ENCODE peak calls at places on chromosomes 3 and 15, in nine cellular contexts. One of them, this sample, is unnamed.

GRCh38 chr3:78402720-78403119 is 1362.8 kb downstream of the ROBO2 start:
- DNase-seq in breast epithelium: no peak
- DNase-seq in tibial nerve: no peak
- DNase-seq in Peyer's patch: no peak
- DNase-seq in tibial artery: no peak
- DNase-seq in A673: no peak
- DNase-seq in esophagus muscularis mucosa: no peak
- DNase-seq in endodermal cell: no peak
- DNase-seq in left lung: no peak
- DNase-seq in this sample: no peak

GRCh38 chr3:97278506-97278905 is 464.1 kb downstream of the EPHA6 start:
- DNase-seq in endodermal cell: no peak
- DNase-seq in tibial artery: no peak
- DNase-seq in tibial nerve: no peak
- DNase-seq in breast epithelium: no peak
- DNase-seq in Peyer's patch: no peak
- DNase-seq in esophagus muscularis mucosa: no peak
- DNase-seq in left lung: no peak
- DNase-seq in A673: no peak
- DNase-seq in this sample: no peak

GRCh38 chr3:99425930-99426329 is 212.5 kb upstream of the COL8A1 start:
- DNase-seq in Peyer's patch: no peak
- DNase-seq in tibial artery: no peak
- DNase-seq in esophagus muscularis mucosa: no peak
- DNase-seq in breast epithelium: no peak
- DNase-seq in left lung: no peak
- DNase-seq in endodermal cell: no peak
- DNase-seq in tibial nerve: no peak
- DNase-seq in A673: no peak
- DNase-seq in this sample: no peak

GRCh38 chr3:169668081-169668956 is 4.8 kb upstream of the MECOM start:
- DNase-seq in esophagus muscularis mucosa: no peak
- DNase-seq in breast epithelium: no peak
- DNase-seq in Peyer's patch: peak; percentile 47
- DNase-seq in tibial artery: no peak
- DNase-seq in A673: peak; percentile 24
- DNase-seq in endodermal cell: peak; percentile 80
- DNase-seq in left lung: peak; percentile 40
- DNase-seq in tibial nerve: no peak
- DNase-seq in this sample: no peak

GRCh38 chr15:70259030-70259424 is 161.3 kb upstream of the TLE3 start:
- DNase-seq in endodermal cell: no peak
- DNase-seq in tibial nerve: peak; percentile 42
- DNase-seq in breast epithelium: peak; percentile 75
- DNase-seq in A673: peak; percentile 37
- DNase-seq in tibial artery: peak; percentile 81
- DNase-seq in left lung: peak; percentile 88
- DNase-seq in esophagus muscularis mucosa: peak; percentile 94
- DNase-seq in Peyer's patch: peak; percentile 87
- DNase-seq in this sample: peak; percentile 49

GRCh38 chr3:75886971-75887526 is 101.7 kb upstream of the ZNF717 start:
- DNase-seq in tibial artery: no peak
- DNase-seq in esophagus muscularis mucosa: no peak
- DNase-seq in left lung: no peak
- DNase-seq in A673: no peak
- DNase-seq in tibial nerve: no peak
- DNase-seq in Peyer's patch: no peak
- DNase-seq in endodermal cell: no peak
- DNase-seq in breast epithelium: no peak
- DNase-seq in this sample: no peak

GRCh38 chr3:124860599-124860998 is 26.6 kb downstream of the ITGB5 start:
- DNase-seq in A673: no peak
- DNase-seq in esophagus muscularis mucosa: no peak
- DNase-seq in left lung: peak; percentile 59
- DNase-seq in endodermal cell: no peak
- DNase-seq in tibial nerve: no peak
- DNase-seq in Peyer's patch: peak; percentile 66
- DNase-seq in tibial artery: peak; percentile 89
- DNase-seq in breast epithelium: peak; percentile 70
- DNase-seq in this sample: peak; percentile 96

GRCh38 chr15:50810128-50810527 is 44.6 kb upstream of the SPPL2A start:
- DNase-seq in breast epithelium: no peak
- DNase-seq in tibial nerve: no peak
- DNase-seq in Peyer's patch: no peak
- DNase-seq in left lung: no peak
- DNase-seq in endodermal cell: no peak
- DNase-seq in esophagus muscularis mucosa: no peak
- DNase-seq in A673: no peak
- DNase-seq in tibial artery: no peak
- DNase-seq in this sample: no peak

GRCh38 chr3:161069441-161070251 is 35.5 kb downstream of the B3GALNT1 start:
- DNase-seq in esophagus muscularis mucosa: no peak
- DNase-seq in left lung: no peak
- DNase-seq in tibial nerve: no peak
- DNase-seq in tibial artery: peak; percentile 31
- DNase-seq in Peyer's patch: no peak
- DNase-seq in endodermal cell: no peak
- DNase-seq in A673: no peak
- DNase-seq in breast epithelium: no peak
- DNase-seq in this sample: peak; percentile 16

GRCh38 chr3:198080521-198081384 is 120.7 kb downstream of the LMLN start:
- DNase-seq in esophagus muscularis mucosa: no peak
- DNase-seq in tibial artery: peak; percentile 37
- DNase-seq in Peyer's patch: peak; percentile 85
- DNase-seq in left lung: peak; percentile 73
- DNase-seq in endodermal cell: peak; percentile 95
- DNase-seq in tibial nerve: no peak
- DNase-seq in A673: peak; percentile 86
- DNase-seq in breast epithelium: peak; percentile 21
- DNase-seq in this sample: peak; percentile 62

GRCh38 chr3:13474776-13475303 is 5.3 kb upstream of the HDAC11 start:
- DNase-seq in endodermal cell: no peak
- DNase-seq in tibial nerve: no peak
- DNase-seq in Peyer's patch: no peak
- DNase-seq in breast epithelium: no peak
- DNase-seq in tibial artery: no peak
- DNase-seq in left lung: no peak
- DNase-seq in A673: no peak
- DNase-seq in esophagus muscularis mucosa: no peak
- DNase-seq in this sample: no peak

GRCh38 chr3:41202834-41203345 is 3.6 kb downstream of the CTNNB1 start:
- DNase-seq in left lung: no peak
- DNase-seq in Peyer's patch: no peak
- DNase-seq in tibial artery: no peak
- DNase-seq in breast epithelium: no peak
- DNase-seq in A673: peak; percentile 47
- DNase-seq in endodermal cell: no peak
- DNase-seq in tibial nerve: no peak
- DNase-seq in esophagus muscularis mucosa: no peak
- DNase-seq in this sample: no peak

GRCh38 chr3:142445816-142446254 is 2.0 kb downstream of the XRN1 start:
- DNase-seq in esophagus muscularis mucosa: no peak
- DNase-seq in tibial nerve: no peak
- DNase-seq in left lung: no peak
- DNase-seq in A673: no peak
- DNase-seq in endodermal cell: no peak
- DNase-seq in Peyer's patch: peak; percentile 56
- DNase-seq in breast epithelium: no peak
- DNase-seq in tibial artery: no peak
- DNase-seq in this sample: no peak

GRCh38 chr15:40449275-40449674 is 8.5 kb downstream of the BAHD1 start:
- DNase-seq in left lung: no peak
- DNase-seq in esophagus muscularis mucosa: no peak
- DNase-seq in breast epithelium: no peak
- DNase-seq in Peyer's patch: no peak
- DNase-seq in tibial nerve: no peak
- DNase-seq in tibial artery: no peak
- DNase-seq in endodermal cell: no peak
- DNase-seq in A673: no peak
- DNase-seq in this sample: no peak

GRCh38 chr15:83398591-83398990 is 48.5 kb upstream of the SH3GL3 start:
- DNase-seq in tibial artery: no peak
- DNase-seq in left lung: no peak
- DNase-seq in breast epithelium: no peak
- DNase-seq in esophagus muscularis mucosa: no peak
- DNase-seq in Peyer's patch: no peak
- DNase-seq in tibial nerve: no peak
- DNase-seq in endodermal cell: no peak
- DNase-seq in A673: peak; percentile 11
- DNase-seq in this sample: no peak

GRCh38 chr3:31981206-31982181 is at the start of the genes OSBPL10 and ZNF860:
- DNase-seq in endodermal cell: peak; percentile 91
- DNase-seq in esophagus muscularis mucosa: peak; percentile 94
- DNase-seq in tibial nerve: peak; percentile 76
- DNase-seq in Peyer's patch: peak; percentile 92
- DNase-seq in tibial artery: peak; percentile 92
- DNase-seq in breast epithelium: peak; percentile 77
- DNase-seq in left lung: peak; percentile 92
- DNase-seq in A673: peak; percentile 58
- DNase-seq in this sample: peak; percentile 95

GRCh38 chr3:115146418-115147328 is at the start of gene ZBTB20:
- DNase-seq in Peyer's patch: peak; percentile 81
- DNase-seq in A673: peak; percentile 80
- DNase-seq in tibial nerve: peak; percentile 16
- DNase-seq in esophagus muscularis mucosa: peak; percentile 94
- DNase-seq in endodermal cell: peak; percentile 87
- DNase-seq in breast epithelium: peak; percentile 65
- DNase-seq in left lung: peak; percentile 76
- DNase-seq in tibial artery: peak; percentile 51
- DNase-seq in this sample: peak; percentile 83

GRCh38 chr3:56748663-56749231 is 53.0 kb downstream of the ARHGEF3 start:
- DNase-seq in left lung: no peak
- DNase-seq in tibial artery: no peak
- DNase-seq in Peyer's patch: no peak
- DNase-seq in breast epithelium: no peak
- DNase-seq in esophagus muscularis mucosa: no peak
- DNase-seq in tibial nerve: no peak
- DNase-seq in endodermal cell: no peak
- DNase-seq in A673: no peak
- DNase-seq in this sample: no peak

GRCh38 chr3:56744016-56744415 is 57.7 kb downstream of the ARHGEF3 start:
- DNase-seq in endodermal cell: no peak
- DNase-seq in tibial nerve: no peak
- DNase-seq in A673: no peak
- DNase-seq in breast epithelium: no peak
- DNase-seq in esophagus muscularis mucosa: no peak
- DNase-seq in Peyer's patch: no peak
- DNase-seq in left lung: no peak
- DNase-seq in tibial artery: no peak
- DNase-seq in this sample: no peak

GRCh38 chr3:56751056-56751455 is 50.7 kb downstream of the ARHGEF3 start:
- DNase-seq in left lung: no peak
- DNase-seq in Peyer's patch: no peak
- DNase-seq in breast epithelium: no peak
- DNase-seq in esophagus muscularis mucosa: no peak
- DNase-seq in endodermal cell: no peak
- DNase-seq in tibial nerve: no peak
- DNase-seq in A673: no peak
- DNase-seq in tibial artery: no peak
- DNase-seq in this sample: no peak

DNA sequence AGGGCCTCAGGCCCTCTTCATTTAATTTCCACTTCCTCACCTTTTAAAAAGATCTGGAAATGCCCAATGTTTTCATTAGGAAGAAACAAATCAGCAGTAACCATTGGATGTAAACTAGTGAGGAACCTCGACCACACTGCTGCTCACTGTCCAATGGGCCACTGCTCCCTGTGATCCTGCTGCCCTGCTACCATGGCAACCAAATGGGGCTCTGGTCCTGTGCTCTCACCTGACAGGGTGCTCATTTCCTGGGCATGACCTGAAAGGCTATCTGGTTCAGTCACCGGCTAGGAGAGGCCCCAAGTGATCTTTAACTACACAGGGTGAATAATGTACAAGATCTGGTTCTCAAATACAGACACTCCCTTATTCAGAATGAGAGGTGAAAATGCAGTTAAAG is 54.6 kb downstream of the ARHGEF3 start:
- DNase-seq in A673: no peak
- DNase-seq in tibial nerve: no peak
- DNase-seq in tibial artery: no peak
- DNase-seq in breast epithelium: no peak
- DNase-seq in esophagus muscularis mucosa: no peak
- DNase-seq in Peyer's patch: no peak
- DNase-seq in left lung: no peak
- DNase-seq in endodermal cell: no peak
- DNase-seq in this sample: no peak
- H3K36me3 ChIP-seq in A673: no peaks in the 10 kb centered on the region
- H3K36me3 ChIP-seq in tibial nerve: no peaks in the 10 kb centered on the region
- H3K36me3 ChIP-seq in tibial artery: no peaks in the 10 kb centered on the region
- H3K36me3 ChIP-seq in breast epithelium: no peaks in the 10 kb centered on the region
- H3K36me3 ChIP-seq in esophagus muscularis mucosa: peaks cover 20% of the 10 kb centered on the region
- H3K36me3 ChIP-seq in Peyer's patch: no peaks in the 10 kb centered on the region
- H3K36me3 ChIP-seq in left lung: peaks cover 65% of the 10 kb centered on the region
- H3K36me3 ChIP-seq in endodermal cell: peaks cover 52% of the 10 kb centered on the region
- H3K36me3 ChIP-seq in this sample: peaks cover 55% of the 10 kb centered on the region

DNA sequence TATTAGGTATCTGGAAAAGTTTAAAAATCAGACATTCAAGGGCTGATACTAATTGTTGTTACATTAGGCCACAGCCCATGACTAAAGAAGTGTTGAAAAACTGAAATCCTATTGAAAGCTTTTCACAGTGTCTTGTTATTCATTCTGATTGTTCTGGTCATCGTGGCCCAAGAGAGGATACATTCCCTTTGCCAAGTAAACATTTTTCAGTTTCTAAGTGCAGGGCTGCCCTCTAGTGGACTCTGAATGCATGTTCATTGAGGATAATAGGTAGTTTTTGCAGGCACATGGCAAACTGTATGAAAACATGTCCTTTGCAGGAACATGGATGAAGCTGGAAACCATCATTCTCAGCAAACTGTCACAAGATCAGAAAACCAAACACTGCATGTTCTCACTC is 181.1 kb downstream of the MYRIP start:
- DNase-seq in breast epithelium: no peak
- DNase-seq in Peyer's patch: peak; percentile 67
- DNase-seq in endodermal cell: peak; percentile 82
- DNase-seq in esophagus muscularis mucosa: no peak
- DNase-seq in tibial artery: no peak
- DNase-seq in A673: peak; percentile 48
- DNase-seq in tibial nerve: no peak
- DNase-seq in left lung: no peak
- DNase-seq in this sample: peak; percentile 44
- TF ChIP-seq CTCF in breast epithelium: peak; percentile 49
- TF ChIP-seq CTCF in Peyer's patch: no peak
- TF ChIP-seq CTCF in endodermal cell: peak; percentile 80
- TF ChIP-seq CTCF in esophagus muscularis mucosa: peak; percentile 27
- TF ChIP-seq CTCF in tibial artery: peak; percentile 44
- TF ChIP-seq CTCF in A673: peak; percentile 53
- TF ChIP-seq CTCF in tibial nerve: peak; percentile 19
- TF ChIP-seq CTCF in left lung: no peak
- TF ChIP-seq CTCF in this sample: peak; percentile 60

GRCh38 chr15:74626336-74626735 is 10.7 kb downstream of the CLK3 start:
- DNase-seq in A673: no peak
- DNase-seq in left lung: no peak
- DNase-seq in tibial nerve: no peak
- DNase-seq in endodermal cell: no peak
- DNase-seq in breast epithelium: no peak
- DNase-seq in Peyer's patch: no peak
- DNase-seq in tibial artery: no peak
- DNase-seq in esophagus muscularis mucosa: no peak
- DNase-seq in this sample: no peak
- H3K36me3 ChIP-seq in A673: peaks cover 96% of the 10 kb centered on the region
- H3K36me3 ChIP-seq in left lung: peaks cover 100% of the 10 kb centered on the region
- H3K36me3 ChIP-seq in tibial nerve: peaks cover 4% of the 10 kb centered on the region
- H3K36me3 ChIP-seq in endodermal cell: peaks cover 93% of the 10 kb centered on the region
- H3K36me3 ChIP-seq in breast epithelium: peaks cover 24% of the 10 kb centered on the region
- H3K36me3 ChIP-seq in Peyer's patch: no peaks in the 10 kb centered on the region
- H3K36me3 ChIP-seq in tibial artery: peaks cover 84% of the 10 kb centered on the region
- H3K36me3 ChIP-seq in esophagus muscularis mucosa: peaks cover 100% of the 10 kb centered on the region
- H3K36me3 ChIP-seq in this sample: no peaks in the 10 kb centered on the region

GRCh38 chr15:41660235-41661077 is at the start of gene MGA:
- DNase-seq in A673: peak; percentile 95
- DNase-seq in Peyer's patch: peak; percentile 97
- DNase-seq in endodermal cell: peak; percentile 96
- DNase-seq in esophagus muscularis mucosa: peak; percentile 95
- DNase-seq in tibial artery: peak; percentile 82
- DNase-seq in left lung: peak; percentile 93
- DNase-seq in breast epithelium: peak; percentile 83
- DNase-seq in tibial nerve: peak; percentile 75
- DNase-seq in this sample: peak; percentile 92
- TF ChIP-seq CTCF in A673: peak; percentile 36
- TF ChIP-seq CTCF in Peyer's patch: no peak
- TF ChIP-seq CTCF in endodermal cell: peak; percentile 37
- TF ChIP-seq CTCF in esophagus muscularis mucosa: no peak
- TF ChIP-seq CTCF in tibial artery: no peak
- TF ChIP-seq CTCF in left lung: peak; percentile 11
- TF ChIP-seq CTCF in breast epithelium: no peak
- TF ChIP-seq CTCF in tibial nerve: peak; percentile 26
- TF ChIP-seq CTCF in this sample: no peak

This sample was measured in adrenal gland.